ENCODE peak calls at places on chromosomes 5 and 9, in six cellular contexts. J is GM12865, Y is GM23338, V is BE2C, T is GM13976, O is tibial artery. X is an unnamed sample.

GRCh38 chr9:136949239-136949816 is 2.7 kb upstream of the LCN12 start:
- DNase-seq in J (no peak), Y (peak), V (no peak), T (no peak), O (no peak), X (no peak)

GRCh38 chr5:1125030-1125357 is 13.1 kb upstream of the SLC12A7 start:
- DNase-seq in J (no peak), Y (no peak), V (peak), T (no peak), O (no peak), X (no peak)

GRCh38 chr9:79812099-79812498 is 240.3 kb downstream of the TLE4 start:
- DNase-seq in J (no peak), Y (no peak), V (no peak), T (no peak), O (no peak), X (no peak)

GRCh38 chr9:78904686-78905085 is 607.8 kb downstream of the PSAT1 start:
- DNase-seq in J (no peak), Y (no peak), V (no peak), T (no peak), O (no peak), X (no peak)

GRCh38 chr5:74294231-74294705 is 346.3 kb downstream of the ENC1 start:
- DNase-seq in J (peak), Y (no peak), V (no peak), T (peak), O (no peak), X (no peak)

GRCh38 chr5:152092580-152092979 is 167.9 kb upstream of the GLRA1 start:
- DNase-seq in J (no peak), Y (no peak), V (no peak), T (no peak), O (no peak), X (no peak)

GRCh38 chr5:37838933-37839341 is 904 bp downstream of the GDNF start:
- DNase-seq in J (no peak), Y (peak), V (no peak), T (peak), O (no peak), X (peak)

GRCh38 chr5:141879941-141880738 is 1.9 kb upstream of the PCDH1 start:
- DNase-seq in J (no peak), Y (peak), V (no peak), T (no peak), O (peak), X (no peak)

GRCh38 chr9:14146201-14146890 is 167.6 kb downstream of the NFIB start:
- DNase-seq in J (no peak), Y (no peak), V (no peak), T (no peak), O (no peak), X (no peak)

GRCh38 chr5:138188632-138189031 is 9.7 kb downstream of the KIF20A start:
- DNase-seq in J (no peak), Y (no peak), V (no peak), T (no peak), O (no peak), X (no peak)

GRCh38 chr5:103166704-103167103 is 46.6 kb downstream of the PPIP5K2 start:
- DNase-seq in J (no peak), Y (no peak), V (no peak), T (no peak), O (no peak), X (no peak)

GRCh38 chr9:119907056-119907455 is 537.8 kb upstream of the BRINP1 start:
- DNase-seq in J (no peak), Y (no peak), V (no peak), T (no peak), O (no peak), X (no peak)

GRCh38 chr5:97162045-97162444 is 19.6 kb upstream of the LIX1 start:
- DNase-seq in J (peak), Y (peak), V (peak), T (peak), O (no peak), X (peak)

GRCh38 chr9:136326061-136326776 is 1.1 kb upstream of the GPSM1 start:
- DNase-seq in J (no peak), Y (peak), V (peak), T (no peak), O (no peak), X (peak)

GRCh38 chr5:161233553-161233952 is 313.0 kb downstream of the GABRB2 start:
- DNase-seq in J (no peak), Y (no peak), V (no peak), T (no peak), O (no peak), X (no peak)

GRCh38 chr9:100869321-100869720 is 159.2 kb upstream of the PLPPR1 start:
- DNase-seq in J (no peak), Y (no peak), V (no peak), T (no peak), O (no peak), X (no peak)

GRCh38 chr5:137752873-137753226 is 1.3 kb downstream of the HNRNPA0 start:
- DNase-seq in J (no peak), Y (peak), V (no peak), T (no peak), O (no peak), X (peak)

GRCh38 chr5:1723957-1724821 is 75.4 kb downstream of the MRPL36 start:
- DNase-seq in J (no peak), Y (no peak), V (no peak), T (no peak), O (peak), X (no peak)

GRCh38 chr5:125870271-125870670 is 552.9 kb upstream of the GRAMD2B start:
- DNase-seq in J (no peak), Y (peak), V (peak), T (no peak), O (no peak), X (no peak)

GRCh38 chr9:82604947-82605656 is 457.8 kb downstream of the RASEF start:
- DNase-seq in J (no peak), Y (no peak), V (no peak), T (no peak), O (no peak), X (no peak)

GRCh38 chr5:32098291-32098690 is 75.8 kb downstream of the GOLPH3 start:
- DNase-seq in J (no peak), Y (no peak), V (peak), T (no peak), O (no peak), X (no peak)

GRCh38 chr9:129140397-129141065 is 29.3 kb downstream of the PTPA start:
- DNase-seq in J (peak), Y (peak), V (peak), T (no peak), O (no peak), X (peak)

GRCh38 chr5:65815156-65815555 is 93.2 kb downstream of the NLN start:
- DNase-seq in J (no peak), Y (no peak), V (no peak), T (no peak), O (no peak), X (no peak)

GRCh38 chr9:134284273-134284672 is 42.0 kb upstream of the RXRA start:
- DNase-seq in J (no peak), Y (no peak), V (no peak), T (no peak), O (peak), X (no peak)

GRCh38 chr5:154756871-154757646 is 1.9 kb downstream of the LARP1 start:
- DNase-seq in J (peak), Y (peak), V (peak), T (peak), O (peak), X (no peak)

GRCh38 chr9:15509931-15510788 is 610 bp downstream of the PSIP1 start:
- DNase-seq in J (peak), Y (peak), V (peak), T (peak), O (peak), X (peak)

GRCh38 chr5:130277002-130277401 is 372.7 kb downstream of the CHSY3 start:
- DNase-seq in J (no peak), Y (no peak), V (no peak), T (no peak), O (no peak), X (no peak)

GRCh38 chr5:96096724-96097123 is 135.1 kb upstream of the ELL2 start:
- DNase-seq in J (no peak), Y (no peak), V (no peak), T (no peak), O (no peak), X (no peak)

GRCh38 chr5:83374547-83374946 is 97.0 kb upstream of the VCAN start:
- DNase-seq in J (no peak), Y (no peak), V (no peak), T (no peak), O (no peak), X (no peak)

GRCh38 chr9:130830199-130830598 is 4.9 kb upstream of the ABL1 start:
- DNase-seq in J (no peak), Y (no peak), V (no peak), T (no peak), O (no peak), X (no peak)

GRCh38 chr5:74851684-74852353 is 14.4 kb downstream of the FAM169A start:
- DNase-seq in J (no peak), Y (no peak), V (no peak), T (peak), O (no peak), X (no peak)

GRCh38 chr9:1083325-1083913 is 33.3 kb downstream of the DMRT2 start:
- DNase-seq in J (no peak), Y (peak), V (no peak), T (no peak), O (no peak), X (no peak)

GRCh38 chr5:177077335-177077734 is 9.4 kb upstream of the FGFR4 start:
- DNase-seq in J (no peak), Y (no peak), V (no peak), T (no peak), O (no peak), X (no peak)

GRCh38 chr9:84424945-84425344 is 84.4 kb upstream of the SLC28A3 start:
- DNase-seq in J (no peak), Y (no peak), V (no peak), T (no peak), O (no peak), X (no peak)
- TF ChIP-seq CTCF in J (no peak), Y (no peak), V (no peak), T (no peak), O (no peak), X (no peak)

GRCh38 chr5:147565524-147565923 is 55.7 kb upstream of the DPYSL3 start:
- DNase-seq in J (no peak), Y (no peak), V (no peak), T (no peak), O (no peak), X (no peak)

GRCh38 chr5:147573171-147573570 is 63.3 kb upstream of the DPYSL3 start:
- DNase-seq in J (no peak), Y (no peak), V (no peak), T (no peak), O (no peak), X (no peak)

GRCh38 chr5:147568710-147569109 is 58.8 kb upstream of the DPYSL3 start:
- DNase-seq in J (no peak), Y (peak), V (no peak), T (no peak), O (no peak), X (peak)

DNA sequence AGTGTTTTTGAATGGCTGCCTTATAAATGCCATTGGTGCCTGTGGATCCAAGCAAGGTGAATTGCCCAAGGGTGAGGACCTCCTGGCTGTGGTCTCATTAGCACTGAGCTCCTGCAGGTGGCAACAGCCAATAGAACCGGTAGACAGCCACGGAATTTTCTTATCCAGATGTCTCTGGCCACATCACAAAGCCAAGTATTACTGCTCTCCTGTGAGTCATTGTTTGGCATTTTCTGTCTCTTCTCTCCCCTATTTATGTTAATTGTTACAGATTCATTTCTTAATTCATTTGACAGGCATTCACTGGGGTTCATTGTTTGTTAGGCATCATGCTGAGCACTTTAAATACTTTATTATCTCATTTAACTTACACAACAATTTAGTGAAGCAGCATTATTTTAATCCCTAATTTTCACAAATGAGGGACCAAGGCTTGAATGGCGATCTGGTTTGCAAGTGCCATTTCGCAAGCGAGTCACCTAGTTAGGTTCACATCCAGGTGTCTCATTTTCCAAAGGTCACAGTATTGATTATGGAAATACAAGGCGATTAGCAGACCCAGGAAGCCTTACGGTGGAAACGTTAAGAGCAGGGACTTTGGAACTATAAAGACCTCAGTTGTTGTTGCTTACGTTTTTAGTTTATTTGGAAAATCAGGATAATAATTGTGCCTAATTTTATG is 58.2 kb upstream of the DPYSL3 start:
- DNase-seq in J (no peak), Y (peak), V (no peak), T (no peak), O (no peak), X (peak)
- TF ChIP-seq CTCF in J (no peak), Y (no peak), V (no peak), T (no peak), O (no peak), X (peak)

GRCh38 chr9:90783552-90783951 is 18.1 kb upstream of the SYK start:
- DNase-seq in J (no peak), Y (peak), V (no peak), T (no peak), O (no peak), X (peak)
- TF ChIP-seq CTCF in J (no peak), Y (no peak), V (no peak), T (no peak), O (no peak), X (no peak)

DNA sequence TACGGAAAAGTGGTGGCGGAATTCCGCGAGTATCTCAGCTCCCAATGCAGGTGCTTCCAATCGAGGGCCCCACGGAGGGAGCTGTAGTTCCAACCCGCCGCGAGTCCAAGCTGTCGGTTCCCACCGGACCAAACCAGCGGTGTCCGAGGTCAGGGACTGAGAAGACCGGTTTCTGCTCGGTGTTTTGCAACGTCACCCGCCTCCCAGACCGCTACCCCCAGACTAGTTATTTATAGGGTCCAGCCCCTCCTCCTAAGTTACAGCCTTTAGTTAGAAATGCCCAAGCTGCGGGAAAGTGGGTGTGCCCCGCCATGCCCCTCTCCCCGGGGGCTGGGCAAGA is 674 bp upstream of the MYORG start:
- DNase-seq in J (no peak), Y (no peak), V (no peak), T (no peak), O (no peak), X (no peak)
- TF ChIP-seq CTCF in J (no peak), Y (no peak), V (no peak), T (no peak), O (no peak), X (no peak)

GRCh38 chr9:114383866-114384231 is 3.9 kb downstream of the AKNA start:
- DNase-seq in J (no peak), Y (no peak), V (no peak), T (no peak), O (no peak), X (no peak)

GRCh38 chr9:114380988-114381387 is 6.8 kb downstream of the AKNA start:
- DNase-seq in J (no peak), Y (no peak), V (no peak), T (no peak), O (no peak), X (no peak)

GRCh38 chr9:114385412-114386181 is 2.2 kb downstream of the AKNA start:
- DNase-seq in J (peak), Y (no peak), V (peak), T (peak), O (peak), X (peak)

GRCh38 chr9:114384836-114385411 is 2.9 kb downstream of the AKNA start:
- DNase-seq in J (no peak), Y (no peak), V (no peak), T (no peak), O (no peak), X (no peak)

GRCh38 chr9:114382951-114383865 is 4.6 kb downstream of the AKNA start:
- DNase-seq in J (peak), Y (peak), V (no peak), T (peak), O (peak), X (peak)
- TF ChIP-seq CTCF in J (peak), Y (peak), V (no peak), T (peak), O (peak), X (peak)

DNA sequence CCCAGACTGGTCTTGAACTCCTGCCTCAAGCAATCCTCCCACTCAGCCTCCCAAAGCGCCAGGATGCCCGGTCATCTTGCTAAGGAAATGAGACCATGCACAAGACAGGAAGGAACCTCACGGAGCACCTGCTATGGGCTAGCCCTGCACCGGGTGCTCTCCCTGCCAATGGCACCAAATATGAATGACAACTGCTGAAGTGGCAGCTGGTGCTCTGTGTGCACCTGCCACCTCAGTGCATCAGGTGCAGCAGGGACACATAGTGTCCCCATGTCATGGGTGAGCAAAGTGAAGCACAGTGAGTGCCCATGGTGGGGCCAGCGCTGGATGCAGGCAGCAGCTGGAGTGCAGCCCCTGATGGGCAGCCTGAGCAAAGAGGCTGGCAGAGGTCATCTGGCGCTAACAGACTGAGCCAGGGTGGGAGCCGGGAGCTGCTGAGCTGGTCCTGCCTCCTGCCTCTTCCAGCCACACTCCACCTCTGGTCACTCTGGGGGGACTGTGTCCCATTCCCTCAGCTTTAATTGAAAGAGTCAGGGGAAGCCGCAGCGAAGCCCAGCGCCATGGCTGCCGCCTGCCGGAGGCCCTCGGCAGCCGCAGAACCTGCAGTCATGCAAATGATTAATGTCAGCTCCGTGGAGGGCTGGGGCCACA is 46.4 kb downstream of the BARX1 start:
- DNase-seq in J (no peak), Y (no peak), V (peak), T (no peak), O (no peak), X (no peak)
- TF ChIP-seq CTCF in J (peak), Y (no peak), V (peak), T (no peak), O (no peak), X (no peak)

GRCh38 chr9:86947146-86948081 is at the start of gene GAS1:
- DNase-seq in J (peak), Y (peak), V (peak), T (peak), O (peak), X (peak)

GRCh38 chr9:86946712-86947145 is 577 bp downstream of the GAS1 start:
- DNase-seq in J (peak), Y (no peak), V (no peak), T (peak), O (peak), X (peak)

GRCh38 chr9:86943871-86944240 is 3.5 kb downstream of the GAS1 start:
- DNase-seq in J (no peak), Y (peak), V (no peak), T (no peak), O (no peak), X (no peak)

GRCh38 chr9:86944974-86945867 is 2.1 kb downstream of the GAS1 start:
- DNase-seq in J (no peak), Y (peak), V (no peak), T (peak), O (no peak), X (peak)

DNA sequence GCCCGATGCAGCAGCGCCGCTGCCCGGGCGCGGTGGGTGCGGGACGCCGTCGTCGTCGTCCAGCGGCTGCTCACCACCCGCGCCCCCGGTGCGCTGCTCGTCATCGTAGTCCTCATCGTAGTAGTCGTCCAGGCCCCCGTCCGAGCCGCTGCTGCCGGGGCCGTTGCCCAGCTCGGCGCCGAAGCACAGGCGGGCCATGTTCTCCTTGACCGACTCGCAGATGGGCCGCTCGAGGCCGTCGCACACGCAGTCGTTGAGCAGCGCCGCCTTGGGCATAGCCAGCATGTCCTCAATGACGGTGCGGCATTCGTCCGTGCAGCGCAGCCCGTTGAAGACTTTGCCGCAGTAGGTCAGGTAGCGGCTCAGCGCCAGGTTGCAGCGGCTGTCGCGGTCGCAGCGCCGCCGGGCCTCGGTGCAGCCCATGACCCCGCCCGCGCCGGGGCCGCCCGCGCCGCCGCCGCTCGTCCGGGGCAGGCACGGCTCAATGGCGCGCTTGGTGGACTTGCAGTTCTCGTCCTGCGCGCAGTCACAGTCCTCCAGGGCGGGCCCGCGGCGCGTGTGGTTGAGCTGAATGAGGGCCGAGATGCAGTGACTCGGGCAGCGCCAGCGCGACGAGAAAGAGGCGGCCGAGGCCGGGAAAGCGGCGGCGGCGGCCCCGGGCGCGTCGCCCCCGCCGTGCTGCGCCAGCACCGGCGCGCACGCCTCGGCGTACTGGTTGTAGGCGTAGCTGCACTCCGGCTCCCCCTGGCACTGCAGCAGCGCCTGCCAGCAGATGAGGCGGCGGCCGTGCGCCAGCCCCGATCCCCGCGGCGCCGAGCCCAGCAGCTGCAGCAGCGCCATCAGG is 1.2 kb downstream of the GAS1 start:
- DNase-seq in J (peak), Y (peak), V (peak), T (peak), O (peak), X (peak)
- TF ChIP-seq CTCF in J (peak), Y (peak), V (no peak), T (no peak), O (peak), X (no peak)

DNA sequence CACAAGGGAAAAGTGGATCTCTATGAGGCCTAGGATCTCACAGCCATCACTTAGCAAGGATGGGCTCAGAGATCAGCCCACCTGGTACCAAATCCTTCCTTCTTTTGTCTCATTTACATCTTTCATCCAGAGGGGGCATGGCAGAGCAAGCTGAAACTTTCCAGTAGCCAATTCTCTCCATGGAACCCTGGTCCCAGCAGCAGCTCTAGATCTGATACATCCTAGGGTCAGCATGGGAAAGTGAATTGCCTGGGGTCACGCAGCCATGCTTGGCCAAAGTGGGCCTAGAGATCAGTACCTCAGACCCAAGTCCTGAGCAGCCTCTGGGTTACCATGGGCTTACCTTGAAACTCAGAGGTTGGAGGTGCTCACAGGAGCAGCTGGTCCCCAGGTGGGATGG is 170.5 kb downstream of the GABBR2 start:
- DNase-seq in J (no peak), Y (peak), V (no peak), T (no peak), O (no peak), X (no peak)
- TF ChIP-seq CTCF in J (no peak), Y (peak), V (peak), T (no peak), O (no peak), X (peak)